ENCODE peak calls at places on chromosomes 3 and 15, in eight cellular contexts. D, S, E, V, A, R, C and U are unnamed samples.

GRCh38 chr15:34109775-34110663 is 8.1 kb downstream of the PGBD4 start:
- DNase-seq in D (no peak), C (no peak), R (no peak), V (peak; percentile 6), A (no peak), E (no peak), S (no peak), U (peak; percentile 22)

GRCh38 chr3:191005790-191006189 is 143.3 kb upstream of the GMNC start:
- DNase-seq in A (no peak), D (no peak), E (no peak), V (no peak), S (no peak), R (no peak), C (no peak), U (no peak)

GRCh38 chr15:72169921-72170611 is 27.5 kb downstream of the GRAMD2A start:
- DNase-seq in A (no peak), S (no peak), E (peak; percentile 86), R (no peak), D (no peak), C (no peak), V (no peak), U (no peak)

GRCh38 chr3:13162550-13163320 is 89.5 kb upstream of the IQSEC1 start:
- DNase-seq in V (no peak), E (no peak), R (no peak), A (no peak), C (no peak), D (no peak), S (no peak), U (no peak)

GRCh38 chr15:63923993-63924950 is 90.5 kb upstream of the HERC1 start:
- DNase-seq in A (no peak), S (no peak), D (no peak), R (no peak), C (no peak), E (no peak), V (no peak), U (no peak)

GRCh38 chr15:59105839-59106238 is 893 bp downstream of the CCNB2 start:
- DNase-seq in C (no peak), E (no peak), A (no peak), V (no peak), R (no peak), S (no peak), D (no peak), U (no peak)

GRCh38 chr15:78619022-78619950 is 1.5 kb downstream of the CHRNA3 start:
- DNase-seq in V (no peak), R (no peak), S (no peak), A (no peak), D (no peak), E (no peak), C (no peak), U (no peak)

GRCh38 chr15:71181454-71181853 is 66.2 kb downstream of the THSD4 start:
- DNase-seq in R (no peak), A (no peak), D (no peak), S (no peak), E (no peak), V (no peak), C (no peak), U (no peak)

GRCh38 chr3:12705981-12706380 is 42.1 kb upstream of the RAF1 start:
- DNase-seq in V (no peak), R (no peak), A (no peak), C (no peak), E (no peak), S (no peak), D (no peak), U (no peak)

GRCh38 chr3:194306109-194306686 is 44.9 kb downstream of the CPN2 start:
- DNase-seq in V (peak; percentile 66), E (no peak), D (no peak), R (no peak), C (no peak), A (no peak), S (no peak), U (peak; percentile 58)

GRCh38 chr3:182962162-182962561 is 18.2 kb downstream of the DCUN1D1 start:
- DNase-seq in V (no peak), D (no peak), C (no peak), E (no peak), A (no peak), R (no peak), S (no peak), U (no peak)

GRCh38 chr15:69092159-69092558 is 68.3 kb upstream of the GLCE start:
- DNase-seq in S (no peak), A (no peak), C (no peak), R (no peak), E (no peak), D (no peak), V (no peak), U (no peak)

GRCh38 chr3:6747017-6747416 is 113.9 kb upstream of the GRM7 start:
- DNase-seq in E (no peak), A (no peak), D (no peak), R (no peak), C (no peak), S (no peak), V (no peak), U (no peak)

GRCh38 chr3:171088984-171089754 is 62.6 kb upstream of the SLC2A2 start:
- DNase-seq in C (no peak), V (no peak), E (no peak), D (no peak), A (no peak), R (no peak), S (no peak), U (no peak)

GRCh38 chr15:67174864-67175573 is 79.4 kb downstream of the AAGAB start:
- DNase-seq in A (no peak), V (no peak), C (no peak), R (no peak), E (peak; percentile 55), D (no peak), S (no peak), U (no peak)

GRCh38 chr3:150800722-150801121 is 37.8 kb upstream of the SIAH2 start:
- DNase-seq in S (no peak), D (no peak), E (no peak), R (no peak), V (no peak), C (no peak), A (no peak), U (no peak)

GRCh38 chr3:196348698-196349097 is 10.5 kb upstream of the TM4SF19 start:
- DNase-seq in D (no peak), E (no peak), V (no peak), C (no peak), R (no peak), A (no peak), S (no peak), U (no peak)

GRCh38 chr15:60720493-60721231 is 241.7 kb upstream of the ICE2 start:
- DNase-seq in D (no peak), E (no peak), C (no peak), A (no peak), S (no peak), V (peak; percentile 64), R (no peak), U (peak; percentile 65)

GRCh38 chr15:25784876-25785642 is 78.1 kb downstream of the ATP10A start:
- DNase-seq in R (no peak), D (no peak), V (no peak), E (no peak), S (peak; percentile 63), C (no peak), A (no peak), U (no peak)

GRCh38 chr3:181720281-181720680 is 8.6 kb downstream of the SOX2 start:
- DNase-seq in A (no peak), D (no peak), R (no peak), E (no peak), S (no peak), V (no peak), C (no peak), U (no peak)

GRCh38 chr15:94262201-94262600 is 30.8 kb downstream of the MCTP2 start:
- DNase-seq in S (no peak), E (no peak), A (no peak), D (no peak), R (no peak), C (no peak), V (no peak), U (no peak)

DNA sequence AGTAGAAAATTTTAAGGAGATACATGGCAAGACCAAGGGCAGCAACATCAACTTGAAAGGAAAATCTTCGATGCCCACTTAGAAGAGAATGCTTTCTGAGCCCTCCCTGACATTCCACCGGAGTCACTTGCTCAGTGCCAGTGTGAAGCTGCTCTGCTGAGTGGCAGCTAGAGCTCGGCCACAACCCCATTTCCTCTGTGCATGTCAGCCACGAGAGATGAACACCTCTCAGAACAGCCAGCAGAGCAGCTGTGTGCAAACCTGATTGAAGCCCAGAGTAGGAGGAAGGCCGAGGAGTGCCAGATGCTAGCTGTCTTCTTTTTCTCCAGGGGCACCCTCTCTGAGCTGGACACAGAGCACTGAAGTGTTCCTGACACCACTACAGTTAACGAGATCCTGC is 12.2 kb downstream of the TARS3 start:
- DNase-seq in S (no peak), E (no peak), A (no peak), C (no peak), V (no peak), D (no peak), R (no peak), U (no peak)
- H3K4me1 ChIP-seq in S (no peaks in the 10 kb centered on the region), E (no peaks in the 10 kb centered on the region), A (no peaks in the 10 kb centered on the region), C (no peaks in the 10 kb centered on the region), V (no peaks in the 10 kb centered on the region), D (no peaks in the 10 kb centered on the region), R (no peaks in the 10 kb centered on the region), U (no peaks in the 10 kb centered on the region)

GRCh38 chr3:15815696-15816095 is 17.9 kb upstream of the ANKRD28 start:
- DNase-seq in S (no peak), A (no peak), E (no peak), D (no peak), V (peak; percentile 36), R (no peak), C (no peak), U (no peak)
- H3K4me1 ChIP-seq in S (peaks cover 3% of the 10 kb centered on the region), A (peaks cover 24% of the 10 kb centered on the region), E (no peaks in the 10 kb centered on the region), D (peaks cover 37% of the 10 kb centered on the region), V (peaks cover 29% of the 10 kb centered on the region), R (peaks cover 21% of the 10 kb centered on the region), C (no peaks in the 10 kb centered on the region), U (peaks cover 9% of the 10 kb centered on the region)

GRCh38 chr15:75672111-75672602 is 24.4 kb downstream of the SNX33 start:
- DNase-seq in E (no peak), D (no peak), C (no peak), S (no peak), A (no peak), R (no peak), V (no peak), U (no peak)

GRCh38 chr15:75672646-75673425 is 25.1 kb downstream of the SNX33 start:
- DNase-seq in D (peak; percentile 64), V (no peak), E (no peak), C (no peak), R (no peak), A (no peak), S (no peak), U (no peak)

GRCh38 chr15:75675579-75676404 is 28.1 kb downstream of the SNX33 start:
- DNase-seq in D (no peak), A (no peak), S (no peak), R (peak; percentile 85), V (no peak), C (no peak), E (no peak), U (no peak)

GRCh38 chr15:75673426-75674247 is 25.9 kb downstream of the SNX33 start:
- DNase-seq in D (peak; percentile 55), A (peak; percentile 74), R (peak; percentile 94), E (peak; percentile 69), C (no peak), S (peak; percentile 89), V (no peak), U (no peak)

GRCh38 chr15:75674366-75674765 is 26.7 kb downstream of the SNX33 start:
- DNase-seq in S (no peak), A (no peak), D (no peak), V (no peak), C (no peak), E (no peak), R (no peak), U (no peak)
- H3K4me1 ChIP-seq in S (peaks cover 15% of the 10 kb centered on the region), A (peaks cover 33% of the 10 kb centered on the region), D (peaks cover 24% of the 10 kb centered on the region), V (no peaks in the 10 kb centered on the region), C (peaks cover 8% of the 10 kb centered on the region), E (no peaks in the 10 kb centered on the region), R (peaks cover 35% of the 10 kb centered on the region), U (no peaks in the 10 kb centered on the region)

GRCh38 chr15:82831894-82832600 is 22.6 kb downstream of the WHAMM start:
- DNase-seq in R (no peak), V (no peak), D (no peak), C (no peak), S (no peak), A (no peak), E (no peak), U (no peak)
- H3K4me1 ChIP-seq in R (peaks cover 5% of the 10 kb centered on the region), V (peaks cover 9% of the 10 kb centered on the region), D (peaks cover 38% of the 10 kb centered on the region), C (no peaks in the 10 kb centered on the region), S (no peaks in the 10 kb centered on the region), A (peaks cover 14% of the 10 kb centered on the region), E (no peaks in the 10 kb centered on the region), U (no peaks in the 10 kb centered on the region)